ENCODE peak calls at places on chromosomes 16 and 17, in ten cellular contexts. One of them, this sample, is unnamed.
A peak's percentile ranks its signal among the peaks of the same experiment; 100 is the strongest.

GRCh38 chr17:3885970-3886369 is 6.9 kb downstream of the CAMKK1 start:
- DNase-seq in sigmoid colon: no peak
- DNase-seq in mammary epithelial cell: no peak
- DNase-seq in tibial artery: no peak
- DNase-seq in stomach: no peak
- DNase-seq in PC-9: peak; percentile 26
- DNase-seq in RWPE2: no peak
- DNase-seq in GM23338: no peak
- DNase-seq in RWPE1: no peak
- DNase-seq in dorsolateral prefrontal cortex: no peak
- DNase-seq in this sample: no peak

GRCh38 chr16:66432429-66432828 is 5.3 kb downstream of the BEAN1 start:
- DNase-seq in sigmoid colon: no peak
- DNase-seq in mammary epithelial cell: no peak
- DNase-seq in tibial artery: no peak
- DNase-seq in stomach: no peak
- DNase-seq in PC-9: no peak
- DNase-seq in RWPE2: no peak
- DNase-seq in GM23338: no peak
- DNase-seq in RWPE1: no peak
- DNase-seq in dorsolateral prefrontal cortex: no peak
- DNase-seq in this sample: no peak

GRCh38 chr17:47980516-47980915 is 9.6 kb downstream of the CDK5RAP3 start:
- DNase-seq in sigmoid colon: no peak
- DNase-seq in mammary epithelial cell: no peak
- DNase-seq in tibial artery: no peak
- DNase-seq in stomach: no peak
- DNase-seq in PC-9: no peak
- DNase-seq in RWPE2: no peak
- DNase-seq in GM23338: no peak
- DNase-seq in RWPE1: no peak
- DNase-seq in dorsolateral prefrontal cortex: no peak
- DNase-seq in this sample: no peak

GRCh38 chr16:12539185-12539929 is 264.3 kb downstream of the CPPED1 start:
- DNase-seq in sigmoid colon: no peak
- DNase-seq in mammary epithelial cell: peak; percentile 60
- DNase-seq in tibial artery: no peak
- DNase-seq in stomach: no peak
- DNase-seq in PC-9: no peak
- DNase-seq in RWPE2: no peak
- DNase-seq in GM23338: no peak
- DNase-seq in RWPE1: no peak
- DNase-seq in dorsolateral prefrontal cortex: no peak
- DNase-seq in this sample: no peak

GRCh38 chr16:12833939-12834338 is 30.3 kb upstream of the CPPED1 start:
- DNase-seq in sigmoid colon: no peak
- DNase-seq in mammary epithelial cell: peak; percentile 54
- DNase-seq in tibial artery: no peak
- DNase-seq in stomach: no peak
- DNase-seq in PC-9: peak; percentile 92
- DNase-seq in RWPE2: peak; percentile 79
- DNase-seq in GM23338: peak; percentile 46
- DNase-seq in RWPE1: peak; percentile 53
- DNase-seq in dorsolateral prefrontal cortex: no peak
- DNase-seq in this sample: peak; percentile 2

GRCh38 chr17:1029196-1029911 is 32.4 kb downstream of the TIMM22 start:
- DNase-seq in sigmoid colon: peak; percentile 87
- DNase-seq in mammary epithelial cell: peak; percentile 20
- DNase-seq in tibial artery: peak; percentile 88
- DNase-seq in stomach: no peak
- DNase-seq in PC-9: no peak
- DNase-seq in RWPE2: no peak
- DNase-seq in GM23338: no peak
- DNase-seq in RWPE1: peak; percentile 38
- DNase-seq in dorsolateral prefrontal cortex: no peak
- DNase-seq in this sample: peak; percentile 18

GRCh38 chr17:78818932-78819331 is 21.7 kb downstream of the USP36 start:
- DNase-seq in sigmoid colon: no peak
- DNase-seq in mammary epithelial cell: no peak
- DNase-seq in tibial artery: no peak
- DNase-seq in stomach: peak; percentile 33
- DNase-seq in PC-9: no peak
- DNase-seq in RWPE2: no peak
- DNase-seq in GM23338: no peak
- DNase-seq in RWPE1: no peak
- DNase-seq in dorsolateral prefrontal cortex: no peak
- DNase-seq in this sample: no peak

GRCh38 chr17:49815761-49816281 is 27.3 kb downstream of the KAT7 start:
- DNase-seq in sigmoid colon: no peak
- DNase-seq in mammary epithelial cell: peak; percentile 41
- DNase-seq in tibial artery: no peak
- DNase-seq in stomach: no peak
- DNase-seq in PC-9: no peak
- DNase-seq in RWPE2: no peak
- DNase-seq in GM23338: peak; percentile 94
- DNase-seq in RWPE1: no peak
- DNase-seq in dorsolateral prefrontal cortex: no peak
- DNase-seq in this sample: no peak

GRCh38 chr17:43517615-43518386 is 28.3 kb downstream of the ETV4 start:
- DNase-seq in sigmoid colon: no peak
- DNase-seq in mammary epithelial cell: peak; percentile 9
- DNase-seq in tibial artery: no peak
- DNase-seq in stomach: no peak
- DNase-seq in PC-9: no peak
- DNase-seq in RWPE2: no peak
- DNase-seq in GM23338: no peak
- DNase-seq in RWPE1: no peak
- DNase-seq in dorsolateral prefrontal cortex: no peak
- DNase-seq in this sample: peak; percentile 35

GRCh38 chr17:82444941-82445521 is 5.5 kb downstream of the CYBC1 start:
- DNase-seq in sigmoid colon: no peak
- DNase-seq in mammary epithelial cell: no peak
- DNase-seq in tibial artery: no peak
- DNase-seq in stomach: peak; percentile 62
- DNase-seq in PC-9: no peak
- DNase-seq in RWPE2: no peak
- DNase-seq in GM23338: no peak
- DNase-seq in RWPE1: no peak
- DNase-seq in dorsolateral prefrontal cortex: no peak
- DNase-seq in this sample: peak; percentile 17

GRCh38 chr16:67356372-67356771 is 29.8 kb downstream of the LRRC36 start:
- DNase-seq in sigmoid colon: no peak
- DNase-seq in mammary epithelial cell: no peak
- DNase-seq in tibial artery: no peak
- DNase-seq in stomach: no peak
- DNase-seq in PC-9: no peak
- DNase-seq in RWPE2: no peak
- DNase-seq in GM23338: no peak
- DNase-seq in RWPE1: no peak
- DNase-seq in dorsolateral prefrontal cortex: no peak
- DNase-seq in this sample: no peak

DNA sequence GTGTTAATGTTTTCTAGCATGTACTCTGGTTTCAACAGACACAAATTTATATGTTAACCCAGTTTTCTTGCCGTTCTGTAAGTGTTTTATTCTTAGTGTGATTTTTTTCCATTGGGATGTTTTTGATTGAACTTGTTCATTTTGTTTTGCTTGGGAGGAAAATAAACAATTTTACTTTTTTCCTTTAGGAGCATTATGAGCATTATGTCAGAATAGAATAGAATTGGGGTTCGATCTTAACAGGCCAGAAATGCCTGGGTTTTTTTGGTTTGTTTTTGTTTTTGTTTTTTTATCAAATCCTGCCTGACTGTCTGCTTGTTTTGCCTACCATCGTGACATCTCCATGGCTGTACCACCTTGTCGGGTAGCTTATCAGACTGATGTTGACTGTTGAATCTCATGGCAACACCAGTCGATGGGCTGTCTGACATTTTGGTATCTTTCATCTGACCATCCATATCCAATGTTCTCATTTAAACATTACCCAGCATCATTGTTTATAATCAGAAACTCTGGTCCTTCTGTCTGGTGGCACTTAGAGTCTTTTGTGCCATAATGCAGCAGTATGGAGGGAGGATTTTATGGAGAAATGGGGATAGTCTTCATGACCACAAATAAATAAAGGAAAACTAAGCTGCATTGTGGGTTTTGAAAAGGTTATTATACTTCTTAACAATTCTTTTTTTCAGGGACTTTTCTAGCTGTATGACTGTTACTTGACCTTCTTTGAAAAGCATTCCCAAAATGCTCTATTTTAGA is 51.7 kb downstream of the TUBD1 start:
- DNase-seq in sigmoid colon: no peak
- DNase-seq in mammary epithelial cell: peak; percentile 63
- DNase-seq in tibial artery: no peak
- DNase-seq in stomach: no peak
- DNase-seq in PC-9: no peak
- DNase-seq in RWPE2: no peak
- DNase-seq in GM23338: no peak
- DNase-seq in RWPE1: no peak
- DNase-seq in dorsolateral prefrontal cortex: no peak
- DNase-seq in this sample: no peak
- H3K27ac ChIP-seq in sigmoid colon: peak overlapping the region; percentile 94
- H3K27ac ChIP-seq in mammary epithelial cell: peak overlapping the region; percentile 100
- H3K27ac ChIP-seq in tibial artery: peak overlapping the region; percentile 88
- H3K27ac ChIP-seq in stomach: peak overlapping the region; percentile 82
- H3K27ac ChIP-seq in PC-9: peak overlapping the region; percentile 99
- H3K27ac ChIP-seq in RWPE2: peak overlapping the region; percentile 100
- H3K27ac ChIP-seq in GM23338: peak overlapping the region; percentile 94
- H3K27ac ChIP-seq in RWPE1: no peak overlapping the region
- H3K27ac ChIP-seq in dorsolateral prefrontal cortex: no peak overlapping the region
- H3K27ac ChIP-seq in this sample: peak overlapping the region; percentile 14

GRCh38 chr17:75970011-75970523 is 8.9 kb downstream of the ACOX1 start:
- DNase-seq in sigmoid colon: no peak
- DNase-seq in mammary epithelial cell: no peak
- DNase-seq in tibial artery: no peak
- DNase-seq in stomach: no peak
- DNase-seq in PC-9: no peak
- DNase-seq in RWPE2: no peak
- DNase-seq in GM23338: no peak
- DNase-seq in RWPE1: no peak
- DNase-seq in dorsolateral prefrontal cortex: no peak
- DNase-seq in this sample: no peak
- H3K27ac ChIP-seq in sigmoid colon: no peak overlapping the region
- H3K27ac ChIP-seq in mammary epithelial cell: no peak overlapping the region
- H3K27ac ChIP-seq in tibial artery: no peak overlapping the region
- H3K27ac ChIP-seq in stomach: peak overlapping the region; percentile 4
- H3K27ac ChIP-seq in PC-9: peak overlapping the region; percentile 56
- H3K27ac ChIP-seq in RWPE2: no peak overlapping the region
- H3K27ac ChIP-seq in GM23338: peak overlapping the region; percentile 46
- H3K27ac ChIP-seq in RWPE1: no peak overlapping the region
- H3K27ac ChIP-seq in dorsolateral prefrontal cortex: no peak overlapping the region
- H3K27ac ChIP-seq in this sample: no peak overlapping the region

DNA sequence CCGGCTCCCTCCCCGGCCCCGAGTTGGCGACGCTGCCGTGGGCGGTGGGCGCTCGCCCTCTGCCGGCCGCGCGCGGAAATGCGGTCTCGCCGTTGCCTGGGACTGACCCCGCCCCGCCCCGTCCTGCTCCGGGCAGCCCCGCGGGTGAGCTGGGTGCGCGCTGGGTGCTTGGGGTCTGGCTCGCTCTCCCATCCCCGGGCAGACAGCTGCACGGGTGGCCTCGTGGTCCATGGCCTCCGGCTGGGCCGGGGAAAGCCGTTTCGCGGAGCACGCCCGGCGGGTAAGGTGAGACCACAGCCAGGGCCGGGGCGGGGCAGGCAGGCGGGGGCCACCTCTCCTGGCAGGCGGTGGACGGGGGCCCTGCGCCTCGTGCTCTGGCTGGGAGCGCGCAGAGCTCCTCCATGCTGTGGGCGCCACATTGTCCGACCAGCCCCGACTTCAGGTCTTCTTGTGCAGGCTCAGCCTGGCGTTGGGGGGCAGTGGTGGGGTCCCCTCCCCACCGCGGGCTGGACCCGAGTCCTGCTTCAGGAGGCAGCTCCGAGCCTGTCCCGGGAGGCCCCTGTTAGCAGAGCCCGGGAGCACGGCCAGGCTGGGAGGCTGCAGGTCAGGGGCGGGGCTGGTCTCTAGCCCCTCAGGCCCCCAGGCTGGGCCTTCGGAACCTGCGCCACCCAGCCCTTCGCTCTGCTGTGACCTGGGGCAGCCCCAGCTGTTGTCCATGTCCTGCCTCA is 7.0 kb upstream of the C1QTNF8 start:
- DNase-seq in sigmoid colon: no peak
- DNase-seq in mammary epithelial cell: no peak
- DNase-seq in tibial artery: no peak
- DNase-seq in stomach: peak; percentile 69
- DNase-seq in PC-9: peak; percentile 79
- DNase-seq in RWPE2: no peak
- DNase-seq in GM23338: peak; percentile 70
- DNase-seq in RWPE1: peak; percentile 72
- DNase-seq in dorsolateral prefrontal cortex: peak; percentile 48
- DNase-seq in this sample: peak; percentile 10
- H3K27ac ChIP-seq in sigmoid colon: no peak overlapping the region
- H3K27ac ChIP-seq in mammary epithelial cell: no peak overlapping the region
- H3K27ac ChIP-seq in tibial artery: no peak overlapping the region
- H3K27ac ChIP-seq in stomach: no peak overlapping the region
- H3K27ac ChIP-seq in PC-9: no peak overlapping the region
- H3K27ac ChIP-seq in RWPE2: no peak overlapping the region
- H3K27ac ChIP-seq in GM23338: no peak overlapping the region
- H3K27ac ChIP-seq in RWPE1: no peak overlapping the region
- H3K27ac ChIP-seq in dorsolateral prefrontal cortex: no peak overlapping the region
- H3K27ac ChIP-seq in this sample: no peak overlapping the region

GRCh38 chr17:19249681-19250080 is 12.5 kb downstream of the EPN2 start:
- DNase-seq in sigmoid colon: peak; percentile 66
- DNase-seq in mammary epithelial cell: no peak
- DNase-seq in tibial artery: peak; percentile 41
- DNase-seq in stomach: no peak
- DNase-seq in PC-9: no peak
- DNase-seq in RWPE2: peak; percentile 14
- DNase-seq in GM23338: no peak
- DNase-seq in RWPE1: no peak
- DNase-seq in dorsolateral prefrontal cortex: no peak
- DNase-seq in this sample: no peak

GRCh38 chr17:19250421-19251141 is 13.4 kb downstream of the EPN2 start:
- DNase-seq in sigmoid colon: peak; percentile 81
- DNase-seq in mammary epithelial cell: no peak
- DNase-seq in tibial artery: peak; percentile 62
- DNase-seq in stomach: no peak
- DNase-seq in PC-9: no peak
- DNase-seq in RWPE2: peak; percentile 25
- DNase-seq in GM23338: no peak
- DNase-seq in RWPE1: no peak
- DNase-seq in dorsolateral prefrontal cortex: peak; percentile 90
- DNase-seq in this sample: peak; percentile 78

GRCh38 chr17:19247423-19247822 is 10.3 kb downstream of the EPN2 start:
- DNase-seq in sigmoid colon: peak; percentile 50
- DNase-seq in mammary epithelial cell: no peak
- DNase-seq in tibial artery: no peak
- DNase-seq in stomach: no peak
- DNase-seq in PC-9: no peak
- DNase-seq in RWPE2: peak; percentile 16
- DNase-seq in GM23338: no peak
- DNase-seq in RWPE1: no peak
- DNase-seq in dorsolateral prefrontal cortex: peak; percentile 29
- DNase-seq in this sample: no peak

GRCh38 chr17:19248149-19248922 is 11.2 kb downstream of the EPN2 start:
- DNase-seq in sigmoid colon: no peak
- DNase-seq in mammary epithelial cell: peak; percentile 9
- DNase-seq in tibial artery: no peak
- DNase-seq in stomach: no peak
- DNase-seq in PC-9: peak; percentile 47
- DNase-seq in RWPE2: no peak
- DNase-seq in GM23338: no peak
- DNase-seq in RWPE1: no peak
- DNase-seq in dorsolateral prefrontal cortex: no peak
- DNase-seq in this sample: peak; percentile 77

GRCh38 chr17:19248923-19249574 is 11.9 kb downstream of the EPN2 start:
- DNase-seq in sigmoid colon: peak; percentile 83
- DNase-seq in mammary epithelial cell: peak; percentile 68
- DNase-seq in tibial artery: peak; percentile 60
- DNase-seq in stomach: no peak
- DNase-seq in PC-9: peak; percentile 82
- DNase-seq in RWPE2: peak; percentile 29
- DNase-seq in GM23338: no peak
- DNase-seq in RWPE1: no peak
- DNase-seq in dorsolateral prefrontal cortex: peak; percentile 61
- DNase-seq in this sample: no peak
- H3K27ac ChIP-seq in sigmoid colon: peak overlapping the region; percentile 80
- H3K27ac ChIP-seq in mammary epithelial cell: no peak overlapping the region
- H3K27ac ChIP-seq in tibial artery: peak overlapping the region; percentile 73
- H3K27ac ChIP-seq in stomach: peak overlapping the region; percentile 44
- H3K27ac ChIP-seq in PC-9: peak overlapping the region; percentile 54
- H3K27ac ChIP-seq in RWPE2: no peak overlapping the region
- H3K27ac ChIP-seq in GM23338: no peak overlapping the region
- H3K27ac ChIP-seq in RWPE1: peak overlapping the region; percentile 52
- H3K27ac ChIP-seq in dorsolateral prefrontal cortex: peak overlapping the region; percentile 87
- H3K27ac ChIP-seq in this sample: peak overlapping the region; percentile 79